ENCODE peak calls at places on chromosomes 16 and 17, in five cellular contexts. One of them, this sample, is unnamed.

GRCh38 chr16:9119795-9120194 is 28.4 kb downstream of the HAPSTR1 start:
- DNase-seq in activated CD8-positive, alpha-beta T cell treated with anti-CD3 and anti-CD28 coated beads for 36 hours: no peak
- DNase-seq in esophagus squamous epithelium: no peak
- DNase-seq in OCI-LY7: no peak
- DNase-seq in fibroblast of the aortic adventitia: peak
- DNase-seq in this sample: no peak

GRCh38 chr17:18108400-18109312 is at the start of gene MYO15A:
- DNase-seq in activated CD8-positive, alpha-beta T cell treated with anti-CD3 and anti-CD28 coated beads for 36 hours: no peak
- DNase-seq in esophagus squamous epithelium: no peak
- DNase-seq in OCI-LY7: no peak
- DNase-seq in fibroblast of the aortic adventitia: no peak
- DNase-seq in this sample: no peak

GRCh38 chr17:259341-259976 is 78.0 kb upstream of the DOC2B start:
- DNase-seq in activated CD8-positive, alpha-beta T cell treated with anti-CD3 and anti-CD28 coated beads for 36 hours: no peak
- DNase-seq in esophagus squamous epithelium: no peak
- DNase-seq in OCI-LY7: no peak
- DNase-seq in fibroblast of the aortic adventitia: no peak
- DNase-seq in this sample: no peak

GRCh38 chr16:14405611-14406537 is 224.2 kb downstream of the PARN start:
- DNase-seq in activated CD8-positive, alpha-beta T cell treated with anti-CD3 and anti-CD28 coated beads for 36 hours: peak
- DNase-seq in esophagus squamous epithelium: no peak
- DNase-seq in OCI-LY7: peak
- DNase-seq in fibroblast of the aortic adventitia: no peak
- DNase-seq in this sample: peak

GRCh38 chr17:80029235-80029974 is 6.3 kb downstream of the TBC1D16 start:
- DNase-seq in activated CD8-positive, alpha-beta T cell treated with anti-CD3 and anti-CD28 coated beads for 36 hours: no peak
- DNase-seq in esophagus squamous epithelium: no peak
- DNase-seq in OCI-LY7: no peak
- DNase-seq in fibroblast of the aortic adventitia: peak
- DNase-seq in this sample: no peak

GRCh38 chr16:48109496-48109895 is 46.3 kb downstream of the ABCC12 start:
- DNase-seq in activated CD8-positive, alpha-beta T cell treated with anti-CD3 and anti-CD28 coated beads for 36 hours: no peak
- DNase-seq in esophagus squamous epithelium: no peak
- DNase-seq in OCI-LY7: no peak
- DNase-seq in fibroblast of the aortic adventitia: no peak
- DNase-seq in this sample: no peak

GRCh38 chr17:58764373-58764772 is 8.7 kb downstream of the PPM1E start:
- DNase-seq in activated CD8-positive, alpha-beta T cell treated with anti-CD3 and anti-CD28 coated beads for 36 hours: no peak
- DNase-seq in esophagus squamous epithelium: no peak
- DNase-seq in OCI-LY7: no peak
- DNase-seq in fibroblast of the aortic adventitia: no peak
- DNase-seq in this sample: no peak

GRCh38 chr16:52597772-52598483 is 51.0 kb upstream of the TOX3 start:
- DNase-seq in activated CD8-positive, alpha-beta T cell treated with anti-CD3 and anti-CD28 coated beads for 36 hours: no peak
- DNase-seq in esophagus squamous epithelium: no peak
- DNase-seq in OCI-LY7: no peak
- DNase-seq in fibroblast of the aortic adventitia: no peak
- DNase-seq in this sample: no peak

GRCh38 chr17:77279448-77280303 is 138.9 kb downstream of the SEC14L1 start:
- DNase-seq in activated CD8-positive, alpha-beta T cell treated with anti-CD3 and anti-CD28 coated beads for 36 hours: no peak
- DNase-seq in esophagus squamous epithelium: no peak
- DNase-seq in OCI-LY7: no peak
- DNase-seq in fibroblast of the aortic adventitia: peak
- DNase-seq in this sample: no peak

GRCh38 chr16:71185366-71185765 is 45.2 kb downstream of the HYDIN start:
- DNase-seq in activated CD8-positive, alpha-beta T cell treated with anti-CD3 and anti-CD28 coated beads for 36 hours: no peak
- DNase-seq in esophagus squamous epithelium: no peak
- DNase-seq in OCI-LY7: no peak
- DNase-seq in fibroblast of the aortic adventitia: no peak
- DNase-seq in this sample: no peak

GRCh38 chr16:22673463-22673862 is 140.5 kb upstream of the HS3ST2 start:
- DNase-seq in activated CD8-positive, alpha-beta T cell treated with anti-CD3 and anti-CD28 coated beads for 36 hours: no peak
- DNase-seq in esophagus squamous epithelium: no peak
- DNase-seq in OCI-LY7: no peak
- DNase-seq in fibroblast of the aortic adventitia: no peak
- DNase-seq in this sample: no peak
- TF ChIP-seq CTCF in activated CD8-positive, alpha-beta T cell treated with anti-CD3 and anti-CD28 coated beads for 36 hours: no peak
- TF ChIP-seq CTCF in esophagus squamous epithelium: no peak
- TF ChIP-seq CTCF in OCI-LY7: no peak
- TF ChIP-seq CTCF in fibroblast of the aortic adventitia: no peak
- TF ChIP-seq CTCF in this sample: no peak

DNA sequence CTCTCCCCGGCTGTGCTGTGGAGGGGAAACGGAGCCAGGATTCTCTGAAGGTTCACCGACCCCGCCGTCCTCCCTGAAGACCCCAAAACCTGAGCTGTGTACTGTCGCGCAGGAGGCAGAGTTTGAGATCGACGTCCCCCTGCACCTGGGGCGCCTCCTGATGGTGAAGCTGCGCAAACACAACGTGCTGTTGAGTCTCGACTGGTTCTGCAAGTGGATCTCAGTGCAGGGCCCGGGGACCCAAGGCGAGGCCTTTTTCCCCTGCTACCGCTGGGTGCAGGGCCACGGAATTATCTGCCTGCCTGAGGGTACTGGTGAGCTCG is 62.6 kb upstream of the TEKT1 start:
- DNase-seq in activated CD8-positive, alpha-beta T cell treated with anti-CD3 and anti-CD28 coated beads for 36 hours: peak
- DNase-seq in esophagus squamous epithelium: no peak
- DNase-seq in OCI-LY7: peak
- DNase-seq in fibroblast of the aortic adventitia: peak
- DNase-seq in this sample: peak
- TF ChIP-seq CTCF in activated CD8-positive, alpha-beta T cell treated with anti-CD3 and anti-CD28 coated beads for 36 hours: peak
- TF ChIP-seq CTCF in esophagus squamous epithelium: peak
- TF ChIP-seq CTCF in OCI-LY7: peak
- TF ChIP-seq CTCF in fibroblast of the aortic adventitia: peak
- TF ChIP-seq CTCF in this sample: peak

GRCh38 chr17:13003454-13003851 is 14.4 kb downstream of the ELAC2 start:
- DNase-seq in activated CD8-positive, alpha-beta T cell treated with anti-CD3 and anti-CD28 coated beads for 36 hours: no peak
- DNase-seq in esophagus squamous epithelium: no peak
- DNase-seq in OCI-LY7: no peak
- DNase-seq in fibroblast of the aortic adventitia: no peak
- DNase-seq in this sample: no peak
- TF ChIP-seq CTCF in activated CD8-positive, alpha-beta T cell treated with anti-CD3 and anti-CD28 coated beads for 36 hours: peak
- TF ChIP-seq CTCF in esophagus squamous epithelium: no peak
- TF ChIP-seq CTCF in OCI-LY7: no peak
- TF ChIP-seq CTCF in fibroblast of the aortic adventitia: no peak
- TF ChIP-seq CTCF in this sample: no peak

DNA sequence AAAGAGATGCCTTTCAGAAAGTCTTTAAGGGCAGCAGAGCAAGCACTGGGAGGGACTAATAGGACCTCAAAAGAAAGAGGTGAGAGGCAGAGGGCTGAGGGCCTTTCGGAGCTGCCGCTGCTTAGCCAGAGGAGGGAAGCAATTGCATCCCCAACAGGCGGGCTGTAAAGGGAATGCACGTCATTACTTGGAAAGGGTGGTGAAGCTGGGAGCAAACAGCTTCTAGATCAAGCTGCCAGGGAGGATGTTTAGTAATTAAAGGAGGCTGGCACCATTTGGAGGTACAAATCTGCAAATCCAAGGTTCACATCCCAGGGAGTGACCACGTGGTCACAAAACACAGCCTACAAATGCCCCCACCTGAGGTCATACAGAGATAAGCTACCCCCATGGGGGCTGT is 429.0 kb upstream of the RBFOX1 start:
- DNase-seq in activated CD8-positive, alpha-beta T cell treated with anti-CD3 and anti-CD28 coated beads for 36 hours: no peak
- DNase-seq in esophagus squamous epithelium: no peak
- DNase-seq in OCI-LY7: no peak
- DNase-seq in fibroblast of the aortic adventitia: no peak
- DNase-seq in this sample: no peak
- TF ChIP-seq CTCF in activated CD8-positive, alpha-beta T cell treated with anti-CD3 and anti-CD28 coated beads for 36 hours: no peak
- TF ChIP-seq CTCF in esophagus squamous epithelium: no peak
- TF ChIP-seq CTCF in OCI-LY7: no peak
- TF ChIP-seq CTCF in fibroblast of the aortic adventitia: no peak
- TF ChIP-seq CTCF in this sample: no peak

DNA sequence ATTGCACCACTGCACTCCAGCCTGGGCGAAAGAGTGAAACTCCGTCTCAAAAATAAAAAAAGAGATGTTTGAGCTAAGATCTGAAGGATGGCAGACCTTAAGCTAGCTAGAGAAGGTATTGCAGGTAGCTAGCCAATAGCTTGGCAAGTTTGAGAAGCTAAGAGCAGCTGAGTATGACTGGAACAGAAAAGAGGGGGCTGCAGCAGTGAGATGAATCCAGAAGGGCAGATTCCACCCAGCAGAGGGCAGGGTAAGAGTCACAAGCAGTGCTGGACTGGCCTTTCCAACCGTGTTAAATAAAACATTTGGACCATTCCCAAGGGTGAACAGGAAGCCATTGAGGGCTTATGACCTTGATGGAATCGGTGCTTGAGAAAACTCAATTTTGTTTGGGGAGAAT is 5.7 kb upstream of the PHAF1 start:
- DNase-seq in activated CD8-positive, alpha-beta T cell treated with anti-CD3 and anti-CD28 coated beads for 36 hours: peak
- DNase-seq in esophagus squamous epithelium: no peak
- DNase-seq in OCI-LY7: no peak
- DNase-seq in fibroblast of the aortic adventitia: peak
- DNase-seq in this sample: no peak
- TF ChIP-seq CTCF in activated CD8-positive, alpha-beta T cell treated with anti-CD3 and anti-CD28 coated beads for 36 hours: no peak
- TF ChIP-seq CTCF in esophagus squamous epithelium: no peak
- TF ChIP-seq CTCF in OCI-LY7: no peak
- TF ChIP-seq CTCF in fibroblast of the aortic adventitia: peak
- TF ChIP-seq CTCF in this sample: no peak

DNA sequence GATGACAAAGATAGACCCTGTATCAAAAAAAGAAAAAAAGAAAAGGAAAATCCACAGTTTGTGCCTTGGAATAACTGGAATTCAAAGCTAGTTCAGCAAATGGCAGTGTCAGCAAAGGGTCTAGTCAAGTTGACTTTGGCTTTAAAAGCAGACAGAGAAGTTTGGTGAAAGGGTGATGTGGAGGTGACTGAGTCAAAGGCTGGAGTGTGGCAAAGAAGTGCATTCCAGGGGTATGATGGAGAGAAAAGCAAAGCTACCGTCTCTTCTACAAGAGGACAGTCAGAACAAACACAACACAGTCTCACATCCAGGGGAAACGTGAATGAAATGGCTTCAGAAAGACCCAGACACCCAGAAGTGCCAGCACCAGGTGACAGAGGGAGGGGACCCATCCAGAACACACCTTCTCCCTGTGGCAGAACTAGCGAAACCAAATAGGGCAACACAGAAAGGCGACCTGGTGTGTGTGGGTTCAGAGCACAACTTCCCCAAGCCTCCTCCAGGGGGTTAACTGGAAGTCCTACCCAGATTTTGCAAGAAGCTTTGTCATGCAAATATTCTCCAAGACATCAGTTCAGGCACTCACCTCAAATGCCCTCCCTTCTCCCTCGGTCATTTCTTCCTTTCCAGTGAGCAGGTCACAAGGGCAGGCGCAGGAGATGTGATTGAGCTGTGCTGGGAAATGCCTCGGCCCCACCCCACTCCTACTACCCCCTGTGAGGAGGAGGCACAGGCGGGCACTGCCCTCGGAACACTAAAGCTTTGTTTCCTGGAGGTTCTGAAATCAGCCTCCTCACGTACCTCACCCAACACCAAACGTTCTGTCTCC is 481.9 kb downstream of the SOX9 start:
- DNase-seq in activated CD8-positive, alpha-beta T cell treated with anti-CD3 and anti-CD28 coated beads for 36 hours: no peak
- DNase-seq in esophagus squamous epithelium: no peak
- DNase-seq in OCI-LY7: peak
- DNase-seq in fibroblast of the aortic adventitia: peak
- DNase-seq in this sample: no peak
- TF ChIP-seq CTCF in activated CD8-positive, alpha-beta T cell treated with anti-CD3 and anti-CD28 coated beads for 36 hours: no peak
- TF ChIP-seq CTCF in esophagus squamous epithelium: no peak
- TF ChIP-seq CTCF in OCI-LY7: no peak
- TF ChIP-seq CTCF in fibroblast of the aortic adventitia: peak
- TF ChIP-seq CTCF in this sample: no peak

GRCh38 chr16:23965137-23965733 is 129.5 kb downstream of the PRKCB start:
- DNase-seq in activated CD8-positive, alpha-beta T cell treated with anti-CD3 and anti-CD28 coated beads for 36 hours: no peak
- DNase-seq in esophagus squamous epithelium: no peak
- DNase-seq in OCI-LY7: no peak
- DNase-seq in fibroblast of the aortic adventitia: no peak
- DNase-seq in this sample: no peak
- TF ChIP-seq CTCF in activated CD8-positive, alpha-beta T cell treated with anti-CD3 and anti-CD28 coated beads for 36 hours: no peak
- TF ChIP-seq CTCF in esophagus squamous epithelium: no peak
- TF ChIP-seq CTCF in OCI-LY7: no peak
- TF ChIP-seq CTCF in fibroblast of the aortic adventitia: no peak
- TF ChIP-seq CTCF in this sample: no peak

DNA sequence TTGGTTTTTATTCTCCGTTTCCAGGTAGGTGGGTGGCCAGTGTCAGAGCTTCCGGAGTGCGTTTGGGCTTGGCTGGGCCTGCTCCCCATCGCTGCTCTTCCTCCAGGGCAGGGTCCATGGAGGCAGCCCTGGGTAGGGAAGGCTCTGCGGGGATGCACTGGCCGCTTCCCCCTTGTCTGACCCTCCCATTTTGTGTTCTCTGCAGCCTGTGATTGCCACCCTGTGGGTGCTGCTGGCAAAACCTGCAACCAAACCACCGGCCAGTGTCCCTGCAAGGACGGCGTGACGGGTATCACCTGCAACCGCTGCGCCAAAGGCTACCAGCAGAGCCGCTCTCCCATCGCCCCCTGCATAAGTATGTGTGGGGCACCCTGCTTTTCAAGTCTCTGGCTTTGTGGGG is 158.3 kb downstream of the NTN1 start:
- DNase-seq in activated CD8-positive, alpha-beta T cell treated with anti-CD3 and anti-CD28 coated beads for 36 hours: no peak
- DNase-seq in esophagus squamous epithelium: no peak
- DNase-seq in OCI-LY7: no peak
- DNase-seq in fibroblast of the aortic adventitia: no peak
- DNase-seq in this sample: no peak
- TF ChIP-seq CTCF in activated CD8-positive, alpha-beta T cell treated with anti-CD3 and anti-CD28 coated beads for 36 hours: no peak
- TF ChIP-seq CTCF in esophagus squamous epithelium: no peak
- TF ChIP-seq CTCF in OCI-LY7: no peak
- TF ChIP-seq CTCF in fibroblast of the aortic adventitia: no peak
- TF ChIP-seq CTCF in this sample: no peak